ENCODE peak calls at places on chromosomes 4 and X, in four cellular contexts. One of them, this sample, is unnamed.

GRCh38 chrX:71282514-71283408 is 674 bp upstream of the NONO start:
- DNase-seq in HepG2: peak
- DNase-seq in K562: no peak
- DNase-seq in GM12878: no peak
- DNase-seq in this sample: no peak

GRCh38 chr4:170259631-170260153 is 169.9 kb upstream of the AADAT start:
- DNase-seq in HepG2: peak
- DNase-seq in K562: peak
- DNase-seq in GM12878: peak
- DNase-seq in this sample: peak

GRCh38 chr4:41120297-41121217 is 93.8 kb downstream of the APBB2 start:
- DNase-seq in HepG2: no peak
- DNase-seq in K562: no peak
- DNase-seq in GM12878: no peak
- DNase-seq in this sample: no peak

GRCh38 chr4:86870442-86871069 is 21.4 kb upstream of the SLC10A6 start:
- DNase-seq in HepG2: no peak
- DNase-seq in K562: no peak
- DNase-seq in GM12878: peak
- DNase-seq in this sample: no peak

GRCh38 chr4:159422626-159423025 is 319.7 kb downstream of the RAPGEF2 start:
- DNase-seq in HepG2: no peak
- DNase-seq in K562: no peak
- DNase-seq in GM12878: no peak
- DNase-seq in this sample: no peak

GRCh38 chr4:41749650-41750049 is 1.1 kb upstream of the PHOX2B start:
- DNase-seq in HepG2: no peak
- DNase-seq in K562: no peak
- DNase-seq in GM12878: no peak
- DNase-seq in this sample: no peak

GRCh38 chr4:102429553-102429952 is 71.6 kb upstream of the NFKB1 start:
- DNase-seq in HepG2: no peak
- DNase-seq in K562: no peak
- DNase-seq in GM12878: no peak
- DNase-seq in this sample: no peak

GRCh38 chr4:157810137-157810774 is 362.6 kb downstream of the GASK1B start:
- DNase-seq in HepG2: peak
- DNase-seq in K562: no peak
- DNase-seq in GM12878: no peak
- DNase-seq in this sample: no peak

GRCh38 chr4:8112036-8112576 is 46.5 kb downstream of the ABLIM2 start:
- DNase-seq in HepG2: no peak
- DNase-seq in K562: no peak
- DNase-seq in GM12878: no peak
- DNase-seq in this sample: no peak

GRCh38 chr4:40478215-40478614 is 143.1 kb downstream of the CHRNA9 start:
- DNase-seq in HepG2: no peak
- DNase-seq in K562: no peak
- DNase-seq in GM12878: no peak
- DNase-seq in this sample: no peak

GRCh38 chr4:104906274-104906673 is 240.4 kb upstream of the TET2 start:
- DNase-seq in HepG2: no peak
- DNase-seq in K562: no peak
- DNase-seq in GM12878: no peak
- DNase-seq in this sample: no peak

GRCh38 chrX:137427061-137427778 is 138.7 kb upstream of the ZIC3 start:
- DNase-seq in HepG2: no peak
- DNase-seq in K562: no peak
- DNase-seq in GM12878: no peak
- DNase-seq in this sample: no peak

GRCh38 chr4:43903456-43903855 is 545.2 kb downstream of the KCTD8 start:
- DNase-seq in HepG2: no peak
- DNase-seq in K562: no peak
- DNase-seq in GM12878: no peak
- DNase-seq in this sample: no peak

GRCh38 chrX:27619459-27619858 is 29.3 kb downstream of the DCAF8L2 start:
- DNase-seq in HepG2: no peak
- DNase-seq in K562: no peak
- DNase-seq in GM12878: no peak
- DNase-seq in this sample: no peak

GRCh38 chr4:182642831-182643230 is 274.4 kb downstream of the DCTD start:
- DNase-seq in HepG2: peak
- DNase-seq in K562: no peak
- DNase-seq in GM12878: no peak
- DNase-seq in this sample: no peak

GRCh38 chr4:122537388-122538135 is 81.0 kb upstream of the IL2 start:
- DNase-seq in HepG2: no peak
- DNase-seq in K562: no peak
- DNase-seq in GM12878: no peak
- DNase-seq in this sample: no peak

GRCh38 chr4:41234424-41234823 is 20.1 kb upstream of the APBB2 start:
- DNase-seq in HepG2: no peak
- DNase-seq in K562: no peak
- DNase-seq in GM12878: no peak
- DNase-seq in this sample: peak

GRCh38 chrX:150487369-150488094 is 80.9 kb upstream of the MTM1 start:
- DNase-seq in HepG2: no peak
- DNase-seq in K562: no peak
- DNase-seq in GM12878: no peak
- DNase-seq in this sample: no peak

GRCh38 chrX:150483576-150483975 is 84.8 kb upstream of the MTM1 start:
- DNase-seq in HepG2: no peak
- DNase-seq in K562: no peak
- DNase-seq in GM12878: no peak
- DNase-seq in this sample: no peak

GRCh38 chrX:150482537-150483217 is 85.7 kb upstream of the MTM1 start:
- DNase-seq in HepG2: peak
- DNase-seq in K562: peak
- DNase-seq in GM12878: no peak
- DNase-seq in this sample: no peak

GRCh38 chrX:150489359-150490015 is 78.9 kb upstream of the MTM1 start:
- DNase-seq in HepG2: no peak
- DNase-seq in K562: no peak
- DNase-seq in GM12878: no peak
- DNase-seq in this sample: no peak

GRCh38 chrX:150486011-150486410 is 82.4 kb upstream of the MTM1 start:
- DNase-seq in HepG2: peak
- DNase-seq in K562: peak
- DNase-seq in GM12878: no peak
- DNase-seq in this sample: no peak
- TF ChIP-seq ATF2 in HepG2: no peak
- TF ChIP-seq ATF2 in K562: no peak
- TF ChIP-seq ATF2 in GM12878: no peak
- TF ChIP-seq ATF2 in this sample: no peak

GRCh38 chrX:21930986-21931385 is 9.5 kb upstream of the SMS start:
- DNase-seq in HepG2: no peak
- DNase-seq in K562: no peak
- DNase-seq in GM12878: no peak
- DNase-seq in this sample: no peak
- H3K27ac ChIP-seq in HepG2: no peak
- H3K27ac ChIP-seq in K562: no peak
- H3K27ac ChIP-seq in GM12878: no peak
- H3K27ac ChIP-seq in this sample: no peak

GRCh38 chr4:6963139-6963611 is 53.5 kb downstream of the TBC1D14 start:
- DNase-seq in HepG2: peak
- DNase-seq in K562: no peak
- DNase-seq in GM12878: no peak
- DNase-seq in this sample: no peak
- TF ChIP-seq ATF2 in HepG2: no peak
- TF ChIP-seq ATF2 in K562: no peak
- TF ChIP-seq ATF2 in GM12878: no peak
- TF ChIP-seq ATF2 in this sample: no peak

GRCh38 chr4:186715077-186715476 is 8.6 kb downstream of the FAT1 start:
- DNase-seq in HepG2: no peak
- DNase-seq in K562: no peak
- DNase-seq in GM12878: no peak
- DNase-seq in this sample: no peak

GRCh38 chr4:186709509-186709908 is 14.1 kb downstream of the FAT1 start:
- DNase-seq in HepG2: no peak
- DNase-seq in K562: no peak
- DNase-seq in GM12878: no peak
- DNase-seq in this sample: no peak

GRCh38 chr4:186710521-186711119 is 13.0 kb downstream of the FAT1 start:
- DNase-seq in HepG2: peak
- DNase-seq in K562: no peak
- DNase-seq in GM12878: no peak
- DNase-seq in this sample: no peak

GRCh38 chr4:186714006-186714675 is 9.5 kb downstream of the FAT1 start:
- DNase-seq in HepG2: no peak
- DNase-seq in K562: no peak
- DNase-seq in GM12878: no peak
- DNase-seq in this sample: no peak

DNA sequence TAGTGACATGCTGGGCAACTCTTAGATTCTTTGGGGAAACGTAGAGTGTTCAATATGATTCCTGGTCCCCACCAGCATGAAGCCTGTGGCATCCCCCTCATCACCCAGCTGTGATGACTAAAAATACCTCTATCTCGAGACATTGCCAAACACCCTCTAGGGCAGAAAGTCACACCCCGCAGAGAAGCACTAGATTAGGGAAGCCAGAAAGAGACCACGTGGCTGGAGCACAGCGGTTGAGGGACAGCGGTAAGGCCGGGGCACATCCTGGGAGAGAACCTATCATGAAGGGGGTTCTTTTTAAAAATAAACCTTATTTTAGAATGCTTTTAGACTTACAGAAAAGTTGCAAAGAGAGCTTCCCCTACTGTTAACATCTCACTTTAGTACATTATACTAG is 11.0 kb downstream of the FAT1 start:
- DNase-seq in HepG2: no peak
- DNase-seq in K562: no peak
- DNase-seq in GM12878: no peak
- DNase-seq in this sample: no peak
- H3K27ac ChIP-seq in HepG2: no peak
- H3K27ac ChIP-seq in K562: no peak
- H3K27ac ChIP-seq in GM12878: no peak
- H3K27ac ChIP-seq in this sample: no peak

GRCh38 chr4:15655223-15656037 is at the start of gene FBXL5:
- DNase-seq in HepG2: peak
- DNase-seq in K562: peak
- DNase-seq in GM12878: peak
- DNase-seq in this sample: peak
- TF ChIP-seq ATF2 in HepG2: peak
- TF ChIP-seq ATF2 in K562: no peak
- TF ChIP-seq ATF2 in GM12878: no peak
- TF ChIP-seq ATF2 in this sample: no peak

GRCh38 chr4:107275192-107275591 is 239.1 kb upstream of the DKK2 start:
- DNase-seq in HepG2: no peak
- DNase-seq in K562: no peak
- DNase-seq in GM12878: no peak
- DNase-seq in this sample: no peak

GRCh38 chr4:107283587-107284559 is 247.8 kb upstream of the DKK2 start:
- DNase-seq in HepG2: no peak
- DNase-seq in K562: no peak
- DNase-seq in GM12878: no peak
- DNase-seq in this sample: no peak

GRCh38 chr4:107279729-107280128 is 243.6 kb upstream of the DKK2 start:
- DNase-seq in HepG2: peak
- DNase-seq in K562: no peak
- DNase-seq in GM12878: no peak
- DNase-seq in this sample: no peak

GRCh38 chr4:107276052-107276451 is 239.9 kb upstream of the DKK2 start:
- DNase-seq in HepG2: no peak
- DNase-seq in K562: no peak
- DNase-seq in GM12878: no peak
- DNase-seq in this sample: no peak

DNA sequence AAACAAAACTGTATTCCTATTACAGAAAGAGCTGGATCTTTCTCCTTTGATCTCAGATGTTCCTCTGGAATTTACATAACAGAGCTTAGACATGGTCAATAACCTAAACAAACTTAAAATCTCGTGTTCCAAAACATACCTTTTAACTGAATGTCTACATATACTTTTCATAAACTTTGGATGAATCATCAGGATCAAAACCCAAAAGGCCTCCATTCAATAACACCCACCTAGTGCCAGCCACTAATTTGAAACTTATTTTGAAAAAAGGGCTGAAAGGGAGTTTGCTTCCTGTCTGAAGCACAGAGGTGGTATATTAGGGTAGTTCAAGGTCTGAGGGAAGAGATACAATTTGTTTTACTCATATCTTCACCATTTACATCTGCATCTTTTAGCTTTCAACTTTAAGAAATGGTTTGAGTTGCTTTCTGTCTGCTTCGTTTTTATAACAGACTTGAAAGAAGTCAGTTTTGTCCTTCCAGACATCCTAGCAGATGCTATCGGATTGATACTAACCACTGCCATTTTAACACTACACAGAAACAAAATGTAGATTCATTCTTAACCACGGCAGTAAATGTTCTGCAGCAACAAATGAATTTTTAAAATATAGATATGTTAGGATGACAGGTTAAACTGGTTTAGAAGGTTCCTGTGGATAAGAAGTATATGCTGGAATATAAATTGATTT is 242.8 kb upstream of the DKK2 start:
- DNase-seq in HepG2: peak
- DNase-seq in K562: no peak
- DNase-seq in GM12878: no peak
- DNase-seq in this sample: no peak
- H3K27ac ChIP-seq in HepG2: no peak
- H3K27ac ChIP-seq in K562: no peak
- H3K27ac ChIP-seq in GM12878: no peak
- H3K27ac ChIP-seq in this sample: no peak

GRCh38 chr4:110310795-110311194 is 112.4 kb upstream of the ELOVL6 start:
- DNase-seq in HepG2: no peak
- DNase-seq in K562: no peak
- DNase-seq in GM12878: peak
- DNase-seq in this sample: no peak
- TF ChIP-seq ATF2 in HepG2: no peak
- TF ChIP-seq ATF2 in K562: no peak
- TF ChIP-seq ATF2 in GM12878: no peak
- TF ChIP-seq ATF2 in this sample: no peak

GRCh38 chr4:74395633-74396032 is 30.7 kb downstream of the EREG start:
- DNase-seq in HepG2: no peak
- DNase-seq in K562: no peak
- DNase-seq in GM12878: no peak
- DNase-seq in this sample: no peak

GRCh38 chr4:74397748-74398426 is 32.9 kb downstream of the EREG start:
- DNase-seq in HepG2: no peak
- DNase-seq in K562: no peak
- DNase-seq in GM12878: no peak
- DNase-seq in this sample: no peak

GRCh38 chr4:74402692-74403460 is 37.9 kb downstream of the EREG start:
- DNase-seq in HepG2: no peak
- DNase-seq in K562: no peak
- DNase-seq in GM12878: peak
- DNase-seq in this sample: no peak

GRCh38 chr4:74394476-74395136 is 29.7 kb downstream of the EREG start:
- DNase-seq in HepG2: no peak
- DNase-seq in K562: peak
- DNase-seq in GM12878: no peak
- DNase-seq in this sample: no peak

DNA sequence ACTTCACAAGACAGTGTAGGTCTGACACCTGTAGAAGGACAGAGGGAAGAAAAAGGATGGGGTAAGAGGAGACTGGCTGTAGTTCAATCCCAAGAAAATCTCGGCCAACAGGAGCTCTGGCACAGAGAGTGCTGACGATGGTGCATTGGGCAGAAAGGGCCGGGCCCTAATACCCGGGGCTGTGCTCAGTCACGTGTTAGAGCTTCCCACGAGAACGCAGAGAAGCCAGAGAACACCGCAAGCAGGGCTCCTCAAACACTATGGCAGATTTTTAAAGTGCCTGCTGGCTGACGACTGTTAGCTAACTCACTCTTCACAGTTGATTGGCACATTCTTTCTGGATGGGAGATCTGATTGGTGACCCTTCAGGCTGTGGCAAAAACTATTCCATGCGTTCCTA is 35.5 kb downstream of the EREG start:
- DNase-seq in HepG2: no peak
- DNase-seq in K562: no peak
- DNase-seq in GM12878: no peak
- DNase-seq in this sample: no peak
- H3K27ac ChIP-seq in HepG2: no peak
- H3K27ac ChIP-seq in K562: no peak
- H3K27ac ChIP-seq in GM12878: no peak
- H3K27ac ChIP-seq in this sample: no peak